ENCODE peak calls at places on chromosome 22, in six cellular contexts. G is non-pigmented ciliary epithelial cell, W is right atrium auricular region, I is left colon, F is HCT116, T is Calu3. R is an unnamed sample.
A peak's percentile ranks its signal among the peaks of the same experiment; 100 is the strongest.

GRCh38 chr22:31613286-31613903 is 48.6 kb downstream of the PISD start:
- DNase-seq in I (no peak), W (no peak), F (no peak), T (no peak), G (no peak), R (no peak)

GRCh38 chr22:40194656-40195055 is 16.9 kb downstream of the TNRC6B start:
- DNase-seq in G (no peak), W (no peak), I (no peak), F (no peak), T (no peak), R (no peak)

GRCh38 chr22:17562906-17563870 is at the start of gene SLC25A18:
- DNase-seq in T (no peak), F (no peak), I (no peak), G (no peak), W (peak; percentile 73), R (no peak)

GRCh38 chr22:19448076-19448607 is 631 bp upstream of the C22orf39 start:
- DNase-seq in F (no peak), W (no peak), G (no peak), T (peak; percentile 19), I (peak; percentile 55), R (peak; percentile 28)

GRCh38 chr22:42844756-42845155 is 12.3 kb downstream of the ARFGAP3 start:
- DNase-seq in F (peak; percentile 26), I (no peak), G (no peak), T (no peak), W (no peak), R (no peak)

GRCh38 chr22:25650834-25651233 is 86.4 kb downstream of the GRK3 start:
- DNase-seq in F (no peak), T (no peak), G (no peak), I (no peak), W (no peak), R (no peak)

GRCh38 chr22:30015846-30016245 is 64.4 kb upstream of the HORMAD2 start:
- DNase-seq in I (no peak), W (no peak), T (no peak), G (peak; percentile 82), F (no peak), R (no peak)

GRCh38 chr22:19466126-19466716 is 12.8 kb downstream of the UFD1 start:
- DNase-seq in G (no peak), W (no peak), I (no peak), T (no peak), F (no peak), R (no peak)

GRCh38 chr22:41501209-41501608 is 32.3 kb downstream of the ACO2 start:
- DNase-seq in W (no peak), T (no peak), F (no peak), G (no peak), I (no peak), R (no peak)

GRCh38 chr22:26835929-26836528 is 178.6 kb downstream of the MIAT start:
- DNase-seq in T (peak; percentile 75), W (no peak), G (no peak), F (peak; percentile 33), I (peak; percentile 48), R (peak; percentile 36)

GRCh38 chr22:50016988-50017700 is 4.6 kb upstream of the IL17REL start:
- DNase-seq in W (no peak), I (no peak), F (no peak), G (no peak), T (peak; percentile 79), R (peak; percentile 63)

GRCh38 chr22:46355369-46355995 is 20.0 kb downstream of the TRMU start:
- DNase-seq in F (no peak), G (no peak), W (no peak), I (peak; percentile 82), T (peak; percentile 79), R (peak; percentile 80)

GRCh38 chr22:19887251-19887985 is 32.7 kb upstream of the GNB1L start:
- DNase-seq in I (no peak), G (no peak), W (no peak), T (no peak), F (no peak), R (no peak)

GRCh38 chr22:20584872-20585639 is 77.6 kb downstream of the MED15 start:
- DNase-seq in G (no peak), T (no peak), I (no peak), W (no peak), F (no peak), R (no peak)

GRCh38 chr22:17912942-17913704 is 111.2 kb downstream of the MICAL3 start:
- DNase-seq in I (no peak), F (no peak), G (no peak), W (no peak), T (no peak), R (no peak)

GRCh38 chr22:19867617-19868016 is 12.9 kb upstream of the GNB1L start:
- DNase-seq in G (no peak), W (no peak), I (no peak), F (no peak), T (no peak), R (no peak)

GRCh38 chr22:42910221-42910942 is 53.3 kb upstream of the ARFGAP3 start:
- DNase-seq in I (no peak), G (no peak), W (no peak), T (no peak), F (no peak), R (no peak)

GRCh38 chr22:36467946-36468345 is 13.5 kb downstream of the TXN2 start:
- DNase-seq in G (peak; percentile 95), T (peak; percentile 73), F (peak; percentile 58), W (no peak), I (no peak), R (no peak)

GRCh38 chr22:36571991-36572390 is 43.0 kb upstream of the EIF3D start:
- DNase-seq in T (no peak), F (no peak), G (no peak), I (no peak), W (no peak), R (no peak)

GRCh38 chr22:27247691-27248434 is 553.7 kb downstream of the MN1 start:
- DNase-seq in W (peak; percentile 86), G (no peak), T (no peak), I (no peak), F (no peak), R (no peak)

GRCh38 chr22:22210375-22210774 is 34.2 kb upstream of the VPREB1 start:
- DNase-seq in I (no peak), F (peak; percentile 22), G (peak; percentile 76), T (peak; percentile 38), W (no peak), R (no peak)

GRCh38 chr22:36763576-36763975 is 12.3 kb downstream of the IFT27 start:
- DNase-seq in G (no peak), T (peak; percentile 28), W (no peak), I (no peak), F (no peak), R (peak; percentile 32)

GRCh38 chr22:45671783-45672563 is at the start of gene ATXN10:
- DNase-seq in G (no peak), T (peak; percentile 77), F (no peak), W (no peak), I (peak; percentile 67), R (peak; percentile 48)